ENCODE peak calls at places on chromosomes 7 and 10, in five cellular contexts. One of them, this sample, is unnamed.

GRCh38 chr7:115005241-115005640 is 83.3 kb downstream of the MDFIC start:
- DNase-seq in body of pancreas: no peak
- DNase-seq in GM23338: no peak
- DNase-seq in GM23248: no peak
- DNase-seq in IMR-90: no peak
- DNase-seq in this sample: no peak

GRCh38 chr10:118595598-118596425 is at the start of gene PRLHR:
- DNase-seq in body of pancreas: peak; percentile 49
- DNase-seq in GM23338: peak; percentile 91
- DNase-seq in GM23248: peak; percentile 59
- DNase-seq in IMR-90: peak; percentile 10
- DNase-seq in this sample: no peak

GRCh38 chr10:99870051-99870730 is 87.8 kb downstream of the ABCC2 start:
- DNase-seq in body of pancreas: no peak
- DNase-seq in GM23338: no peak
- DNase-seq in GM23248: peak; percentile 17
- DNase-seq in IMR-90: no peak
- DNase-seq in this sample: peak; percentile 18

GRCh38 chr7:102064361-102065025 is 222.2 kb upstream of the SH2B2 start:
- DNase-seq in body of pancreas: no peak
- DNase-seq in GM23338: no peak
- DNase-seq in GM23248: peak; percentile 42
- DNase-seq in IMR-90: peak; percentile 26
- DNase-seq in this sample: no peak

GRCh38 chr7:1136841-1137516 is 23.0 kb downstream of the ZFAND2A start:
- DNase-seq in body of pancreas: no peak
- DNase-seq in GM23338: peak; percentile 59
- DNase-seq in GM23248: peak; percentile 19
- DNase-seq in IMR-90: no peak
- DNase-seq in this sample: no peak

GRCh38 chr10:129937351-129937751 is 26.7 kb downstream of the EBF3 start:
- DNase-seq in body of pancreas: no peak
- DNase-seq in GM23338: no peak
- DNase-seq in GM23248: no peak
- DNase-seq in IMR-90: no peak
- DNase-seq in this sample: no peak

GRCh38 chr10:71945819-71946474 is 18.2 kb upstream of the CHST3 start:
- DNase-seq in body of pancreas: no peak
- DNase-seq in GM23338: peak; percentile 34
- DNase-seq in GM23248: no peak
- DNase-seq in IMR-90: no peak
- DNase-seq in this sample: no peak

GRCh38 chr10:124362572-124362971 is 56.2 kb downstream of the OAT start:
- DNase-seq in body of pancreas: no peak
- DNase-seq in GM23338: peak; percentile 77
- DNase-seq in GM23248: no peak
- DNase-seq in IMR-90: no peak
- DNase-seq in this sample: no peak

GRCh38 chr10:121800831-121801230 is 127.0 kb downstream of the ATE1 start:
- DNase-seq in body of pancreas: no peak
- DNase-seq in GM23338: no peak
- DNase-seq in GM23248: no peak
- DNase-seq in IMR-90: no peak
- DNase-seq in this sample: no peak

GRCh38 chr10:31646519-31646918 is 282.1 kb downstream of the ARHGAP12 start:
- DNase-seq in body of pancreas: no peak
- DNase-seq in GM23338: no peak
- DNase-seq in GM23248: peak; percentile 20
- DNase-seq in IMR-90: no peak
- DNase-seq in this sample: no peak

GRCh38 chr10:124522131-124522902 is 60.7 kb downstream of the LHPP start:
- DNase-seq in body of pancreas: no peak
- DNase-seq in GM23338: no peak
- DNase-seq in GM23248: no peak
- DNase-seq in IMR-90: no peak
- DNase-seq in this sample: no peak

GRCh38 chr7:85699482-85699881 is 512.6 kb upstream of the SEMA3D start:
- DNase-seq in body of pancreas: no peak
- DNase-seq in GM23338: no peak
- DNase-seq in GM23248: no peak
- DNase-seq in IMR-90: no peak
- DNase-seq in this sample: no peak

GRCh38 chr7:85693326-85693725 is 506.5 kb upstream of the SEMA3D start:
- DNase-seq in body of pancreas: no peak
- DNase-seq in GM23338: no peak
- DNase-seq in GM23248: peak; percentile 79
- DNase-seq in IMR-90: no peak
- DNase-seq in this sample: no peak

GRCh38 chr7:85695041-85695990 is 508.5 kb upstream of the SEMA3D start:
- DNase-seq in body of pancreas: no peak
- DNase-seq in GM23338: no peak
- DNase-seq in GM23248: peak; percentile 74
- DNase-seq in IMR-90: peak; percentile 15
- DNase-seq in this sample: no peak
- H3K27ac ChIP-seq in body of pancreas: no peak overlapping the region
- H3K27ac ChIP-seq in GM23338: no peak overlapping the region
- H3K27ac ChIP-seq in GM23248: no peak overlapping the region
- H3K27ac ChIP-seq in IMR-90: no peak overlapping the region
- H3K27ac ChIP-seq in this sample: no peak overlapping the region

DNA sequence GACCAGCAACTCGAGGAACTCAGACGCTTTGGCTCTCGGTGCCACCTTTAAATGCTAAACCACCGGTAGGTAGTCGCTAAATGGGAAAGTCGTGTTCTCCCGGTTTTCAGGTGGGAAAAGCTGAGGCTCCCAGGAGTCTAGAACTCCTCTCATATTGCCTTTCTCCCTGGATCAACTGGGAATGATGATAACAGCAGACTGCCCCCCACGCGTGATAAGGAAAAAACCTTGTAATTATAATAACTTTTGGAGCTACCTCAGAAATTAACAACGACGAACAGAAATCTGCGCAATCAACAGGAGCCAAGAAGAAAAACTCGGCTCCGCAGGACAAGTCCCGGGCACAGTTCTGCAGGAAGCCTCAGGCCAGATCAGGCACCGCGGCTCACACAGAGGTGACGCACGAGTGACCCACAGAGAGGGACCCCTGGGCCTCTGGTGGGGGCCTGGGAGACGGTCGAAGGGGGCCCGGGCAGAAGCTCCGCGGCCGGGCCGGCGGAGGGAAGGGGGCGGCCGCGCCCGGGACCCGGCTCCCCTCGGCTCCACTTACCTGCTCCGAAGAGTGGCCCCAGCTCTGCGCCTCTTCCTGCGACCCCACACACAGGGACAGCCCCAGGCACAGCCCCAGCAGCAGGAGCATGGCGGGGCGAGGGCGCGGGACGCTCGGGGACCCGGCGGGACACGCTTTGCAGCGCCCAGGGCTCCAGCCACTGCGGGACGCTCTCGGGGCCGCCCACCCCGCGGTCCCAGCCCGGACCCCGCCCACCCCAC is at the start of gene ITIH5:
- DNase-seq in body of pancreas: peak; percentile 25
- DNase-seq in GM23338: peak; percentile 59
- DNase-seq in GM23248: peak; percentile 28
- DNase-seq in IMR-90: no peak
- DNase-seq in this sample: no peak
- H3K4me3 ChIP-seq in body of pancreas: peak within 1 kb of the TSS; percentile 2
- H3K4me3 ChIP-seq in GM23338: peak within 1 kb of the TSS; percentile 76
- H3K4me3 ChIP-seq in GM23248: peak within 1 kb of the TSS; percentile 19
- H3K4me3 ChIP-seq in IMR-90: peak within 1 kb of the TSS; percentile 36
- H3K4me3 ChIP-seq in this sample: peak within 1 kb of the TSS; percentile 48

DNA sequence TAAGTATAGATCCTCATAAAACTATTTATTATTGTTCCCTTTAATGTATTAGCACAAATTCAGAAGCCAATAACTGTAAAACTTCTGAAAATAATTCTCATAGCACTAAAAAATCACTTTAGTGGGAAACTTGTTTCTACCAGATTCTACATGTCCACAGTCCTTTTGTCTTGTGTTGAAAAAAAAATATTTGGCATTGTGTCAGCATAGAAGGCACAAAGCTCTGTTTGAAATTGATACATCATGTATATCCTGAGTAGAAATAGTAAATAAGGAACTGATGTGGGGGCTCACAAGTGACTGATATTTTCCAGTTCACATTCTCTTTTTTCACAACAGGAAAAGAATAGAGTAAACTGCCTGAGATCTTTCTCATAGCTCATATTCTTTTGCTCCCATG is 134.6 kb downstream of the GRM3 start:
- DNase-seq in body of pancreas: no peak
- DNase-seq in GM23338: no peak
- DNase-seq in GM23248: no peak
- DNase-seq in IMR-90: no peak
- DNase-seq in this sample: no peak
- H3K4me1 ChIP-seq in body of pancreas: peaks cover 16% of the 10 kb centered on the region
- H3K4me1 ChIP-seq in GM23338: no peaks in the 10 kb centered on the region
- H3K4me1 ChIP-seq in GM23248: no peaks in the 10 kb centered on the region
- H3K4me1 ChIP-seq in IMR-90: no peaks in the 10 kb centered on the region
- H3K4me1 ChIP-seq in this sample: no peaks in the 10 kb centered on the region

DNA sequence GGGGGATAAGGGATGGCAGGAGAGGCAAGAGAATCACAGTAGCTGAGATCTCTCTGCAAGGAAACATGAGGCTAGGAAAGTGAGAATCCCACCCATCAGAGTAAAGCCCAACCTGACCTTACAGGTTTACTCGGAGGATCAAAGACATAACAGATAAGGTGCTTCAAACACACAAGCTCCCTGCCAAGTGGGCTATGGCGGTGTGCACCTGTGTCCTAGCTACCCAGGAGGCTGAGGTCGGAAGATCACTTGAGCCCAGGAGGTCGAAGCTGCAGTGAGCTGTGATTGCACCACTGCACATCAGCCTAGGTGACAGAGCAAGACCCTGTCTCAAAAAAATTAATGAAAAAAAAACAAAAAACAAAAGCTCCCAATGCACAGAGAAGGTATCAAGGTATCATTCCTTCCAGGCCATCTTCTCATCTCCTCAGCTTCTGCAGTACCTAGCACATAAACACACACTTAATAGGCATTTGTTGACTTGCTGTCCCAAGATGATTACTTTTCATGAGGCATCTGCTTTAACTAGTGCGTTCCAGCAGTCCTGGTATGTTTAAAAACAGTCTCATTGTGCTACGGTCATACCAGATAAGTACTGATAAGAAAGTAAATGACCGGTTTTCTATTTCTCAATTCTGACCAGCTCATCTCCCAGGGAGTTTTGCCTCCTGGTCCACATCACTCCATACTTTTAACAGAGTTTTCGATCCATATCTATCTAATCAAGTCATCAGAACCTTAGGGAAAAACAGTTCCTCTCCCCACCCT is 13.3 kb downstream of the GNA12 start:
- DNase-seq in body of pancreas: no peak
- DNase-seq in GM23338: no peak
- DNase-seq in GM23248: no peak
- DNase-seq in IMR-90: peak; percentile 68
- DNase-seq in this sample: no peak
- H3K27ac ChIP-seq in body of pancreas: no peak overlapping the region
- H3K27ac ChIP-seq in GM23338: no peak overlapping the region
- H3K27ac ChIP-seq in GM23248: no peak overlapping the region
- H3K27ac ChIP-seq in IMR-90: peak overlapping the region; percentile 22
- H3K27ac ChIP-seq in this sample: no peak overlapping the region

GRCh38 chr7:98617960-98618418 is 904 bp downstream of the NPTX2 start:
- DNase-seq in body of pancreas: no peak
- DNase-seq in GM23338: peak; percentile 49
- DNase-seq in GM23248: peak; percentile 10
- DNase-seq in IMR-90: no peak
- DNase-seq in this sample: no peak

GRCh38 chr7:98618786-98619185 is 1.7 kb downstream of the NPTX2 start:
- DNase-seq in body of pancreas: peak; percentile 76
- DNase-seq in GM23338: no peak
- DNase-seq in GM23248: peak; percentile 10
- DNase-seq in IMR-90: no peak
- DNase-seq in this sample: no peak

GRCh38 chr7:98617051-98617959 is at the start of gene NPTX2:
- DNase-seq in body of pancreas: peak; percentile 78
- DNase-seq in GM23338: peak; percentile 91
- DNase-seq in GM23248: peak; percentile 42
- DNase-seq in IMR-90: no peak
- DNase-seq in this sample: no peak

GRCh38 chr7:98621573-98622482 is 4.7 kb downstream of the NPTX2 start:
- DNase-seq in body of pancreas: no peak
- DNase-seq in GM23338: no peak
- DNase-seq in GM23248: no peak
- DNase-seq in IMR-90: no peak
- DNase-seq in this sample: no peak

DNA sequence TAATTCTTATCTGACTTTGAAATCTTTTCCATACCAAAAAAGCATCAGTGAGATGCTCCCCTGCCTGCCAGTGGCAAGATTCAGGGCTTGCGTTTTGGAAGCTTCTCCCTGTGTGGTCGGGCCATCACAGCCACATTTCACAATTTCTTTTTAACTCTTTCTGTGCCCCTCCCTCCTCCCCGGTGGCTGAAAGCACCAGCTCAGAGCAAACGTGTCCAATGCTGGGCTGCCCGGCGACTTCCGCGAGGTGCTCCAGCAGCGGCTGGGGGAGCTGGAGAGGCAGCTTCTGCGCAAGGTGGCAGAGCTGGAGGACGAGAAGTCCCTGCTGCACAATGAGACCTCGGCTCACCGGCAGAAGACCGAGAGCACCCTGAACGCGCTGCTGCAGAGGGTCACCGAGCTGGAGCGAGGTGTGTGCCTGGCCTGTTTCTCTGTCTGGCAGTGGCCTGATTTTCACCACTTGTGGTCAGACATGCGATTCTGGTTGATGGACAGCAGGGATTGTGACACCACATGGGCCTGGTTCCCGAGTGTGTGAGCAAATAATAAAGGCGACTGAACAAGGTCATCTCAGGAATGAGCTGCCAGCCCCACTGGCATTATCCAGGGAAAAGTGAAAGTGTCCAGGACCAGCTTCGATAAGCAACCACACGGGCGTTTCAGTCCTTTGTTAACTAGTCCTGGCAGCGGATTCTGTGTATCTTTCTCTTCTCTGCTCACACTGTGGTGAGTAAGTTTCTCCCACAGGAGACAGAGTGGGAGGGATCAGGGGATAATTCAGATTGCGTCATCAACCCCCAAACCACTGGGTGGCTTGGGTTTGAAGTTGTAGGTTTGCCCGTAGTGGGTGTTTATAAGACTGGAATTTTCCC is 2.6 kb downstream of the NPTX2 start:
- DNase-seq in body of pancreas: peak; percentile 91
- DNase-seq in GM23338: peak; percentile 66
- DNase-seq in GM23248: peak; percentile 30
- DNase-seq in IMR-90: peak; percentile 1
- DNase-seq in this sample: no peak
- H3K4me3 ChIP-seq in body of pancreas: no peak overlapping the region
- H3K4me3 ChIP-seq in GM23338: peak overlapping the region; percentile 77
- H3K4me3 ChIP-seq in GM23248: no peak overlapping the region
- H3K4me3 ChIP-seq in IMR-90: no peak overlapping the region
- H3K4me3 ChIP-seq in this sample: no peak overlapping the region

This sample was measured in effector memory CD4-positive, alpha-beta T cell.